ENCODE peak calls at places on chromosomes 4 and X, in nine cellular contexts. D, J, Q, F, K, C, R, Y and P are unnamed samples.

GRCh38 chr4:36244257-36245084 is at the start of gene ARAP2:
- DNase-seq in D (no peak), J (no peak), Q (peak), F (peak), K (peak), C (peak), R (peak), Y (no peak), P (no peak)

GRCh38 chr4:156408749-156409148 is 455.1 kb upstream of the CTSO start:
- DNase-seq in D (no peak), J (no peak), Q (no peak), F (no peak), K (no peak), C (no peak), R (no peak), Y (no peak), P (no peak)

GRCh38 chrX:119093991-119094741 is 21.4 kb downstream of the CT47C1 start:
- DNase-seq in D (no peak), J (peak), Q (no peak), F (peak), K (no peak), C (no peak), R (no peak), Y (no peak), P (no peak)

GRCh38 chr4:127604949-127605709 is 27.6 kb upstream of the INTU start:
- DNase-seq in D (no peak), J (peak), Q (no peak), F (peak), K (no peak), C (peak), R (peak), Y (no peak), P (no peak)

GRCh38 chr4:184453402-184454160 is 20.8 kb downstream of the IRF2 start:
- DNase-seq in D (no peak), J (peak), Q (no peak), F (peak), K (peak), C (peak), R (peak), Y (no peak), P (peak)

GRCh38 chrX:78747471-78747870 is at the start of gene LPAR4:
- DNase-seq in D (peak), J (peak), Q (no peak), F (no peak), K (no peak), C (no peak), R (peak), Y (no peak), P (peak)

GRCh38 chrX:16516473-16516872 is 133.5 kb upstream of the S100G start:
- DNase-seq in D (no peak), J (no peak), Q (no peak), F (no peak), K (no peak), C (no peak), R (no peak), Y (no peak), P (no peak)

GRCh38 chr4:39048291-39048690 is 13.7 kb upstream of the KLHL5 start:
- DNase-seq in D (no peak), J (no peak), Q (no peak), F (peak), K (no peak), C (no peak), R (no peak), Y (no peak), P (no peak)

GRCh38 chr4:79686976-79687375 is 278.9 kb upstream of the GK2 start:
- DNase-seq in D (no peak), J (no peak), Q (no peak), F (no peak), K (no peak), C (no peak), R (no peak), Y (no peak), P (no peak)

GRCh38 chrX:154654372-154654771 is 993 bp upstream of the CTAG2 start:
- DNase-seq in D (no peak), J (no peak), Q (no peak), F (no peak), K (no peak), C (no peak), R (no peak), Y (no peak), P (no peak)

GRCh38 chr4:47703964-47704363 is 133.9 kb downstream of the CORIN start:
- DNase-seq in D (no peak), J (no peak), Q (no peak), F (no peak), K (no peak), C (no peak), R (no peak), Y (no peak), P (no peak)

GRCh38 chr4:110793381-110793801 is 170.5 kb upstream of the PITX2 start:
- DNase-seq in D (no peak), J (peak), Q (no peak), F (no peak), K (no peak), C (no peak), R (peak), Y (no peak), P (no peak)

GRCh38 chr4:162841769-162842168 is 324.9 kb downstream of the NAF1 start:
- DNase-seq in D (no peak), J (no peak), Q (no peak), F (no peak), K (no peak), C (no peak), R (no peak), Y (no peak), P (no peak)

GRCh38 chrX:50877310-50877709 is 33.2 kb upstream of the BMP15 start:
- DNase-seq in D (no peak), J (no peak), Q (no peak), F (no peak), K (no peak), C (no peak), R (peak), Y (no peak), P (no peak)

GRCh38 chrX:65195621-65196020 is 219.4 kb upstream of the ZC4H2 start:
- DNase-seq in D (no peak), J (no peak), Q (no peak), F (no peak), K (no peak), C (no peak), R (no peak), Y (no peak), P (no peak)

GRCh38 chrX:81202413-81202794 is 502 bp downstream of the SH3BGRL start:
- DNase-seq in D (no peak), J (no peak), Q (no peak), F (peak), K (no peak), C (no peak), R (peak), Y (no peak), P (no peak)

GRCh38 chr4:84719115-84719514 is 136.2 kb downstream of the CDS1 start:
- DNase-seq in D (no peak), J (no peak), Q (no peak), F (no peak), K (no peak), C (no peak), R (peak), Y (no peak), P (no peak)

GRCh38 chr4:38730493-38730829 is 52.3 kb downstream of the TLR10 start:
- DNase-seq in D (no peak), J (no peak), Q (no peak), F (no peak), K (no peak), C (no peak), R (no peak), Y (no peak), P (no peak)

GRCh38 chrX:154096140-154097002 is 1.1 kb downstream of the MECP2 start:
- DNase-seq in D (no peak), J (no peak), Q (no peak), F (no peak), K (peak), C (no peak), R (no peak), Y (no peak), P (peak)

GRCh38 chr4:113147498-113148231 is 98.2 kb downstream of the ANK2 start:
- DNase-seq in D (no peak), J (no peak), Q (no peak), F (no peak), K (no peak), C (no peak), R (no peak), Y (no peak), P (no peak)

GRCh38 chrX:18899796-18900380 is 84.0 kb downstream of the PHKA2 start:
- DNase-seq in D (no peak), J (peak), Q (no peak), F (peak), K (no peak), C (no peak), R (peak), Y (no peak), P (peak)

GRCh38 chr4:8281519-8282133 is 12.1 kb downstream of the HTRA3 start:
- DNase-seq in D (no peak), J (no peak), Q (no peak), F (no peak), K (no peak), C (no peak), R (peak), Y (no peak), P (no peak)

GRCh38 chrX:134782796-134783195 is 124.5 kb upstream of the PLAC1 start:
- DNase-seq in D (no peak), J (no peak), Q (no peak), F (peak), K (no peak), C (peak), R (peak), Y (no peak), P (peak)

GRCh38 chrX:68504237-68504636 is 5.4 kb downstream of the YIPF6 start:
- DNase-seq in D (no peak), J (peak), Q (no peak), F (peak), K (no peak), C (peak), R (peak), Y (no peak), P (no peak)

GRCh38 chr4:106266201-106266600 is 49.8 kb downstream of the TBCK start:
- DNase-seq in D (no peak), J (no peak), Q (no peak), F (peak), K (no peak), C (no peak), R (peak), Y (no peak), P (no peak)

GRCh38 chr4:67725132-67725531 is 24.2 kb upstream of the UBA6 start:
- DNase-seq in D (no peak), J (no peak), Q (no peak), F (peak), K (no peak), C (peak), R (peak), Y (no peak), P (no peak)

GRCh38 chr4:67721317-67721769 is 20.4 kb upstream of the UBA6 start:
- DNase-seq in D (no peak), J (no peak), Q (no peak), F (no peak), K (no peak), C (no peak), R (peak), Y (no peak), P (no peak)

GRCh38 chr4:67721770-67722597 is 21.0 kb upstream of the UBA6 start:
- DNase-seq in D (no peak), J (peak), Q (no peak), F (peak), K (no peak), C (peak), R (peak), Y (no peak), P (no peak)

GRCh38 chr4:67725981-67726380 is 25.0 kb upstream of the UBA6 start:
- DNase-seq in D (no peak), J (no peak), Q (no peak), F (peak), K (no peak), C (no peak), R (peak), Y (no peak), P (no peak)

GRCh38 chr4:67723949-67724348 is 23.0 kb upstream of the UBA6 start:
- DNase-seq in D (no peak), J (no peak), Q (no peak), F (no peak), K (no peak), C (no peak), R (no peak), Y (no peak), P (no peak)
- TF ChIP-seq CTCF in D (no peak), J (peak), Q (no peak), F (peak), K (no peak), C (no peak), R (no peak), Y (no peak), P (no peak)

DNA sequence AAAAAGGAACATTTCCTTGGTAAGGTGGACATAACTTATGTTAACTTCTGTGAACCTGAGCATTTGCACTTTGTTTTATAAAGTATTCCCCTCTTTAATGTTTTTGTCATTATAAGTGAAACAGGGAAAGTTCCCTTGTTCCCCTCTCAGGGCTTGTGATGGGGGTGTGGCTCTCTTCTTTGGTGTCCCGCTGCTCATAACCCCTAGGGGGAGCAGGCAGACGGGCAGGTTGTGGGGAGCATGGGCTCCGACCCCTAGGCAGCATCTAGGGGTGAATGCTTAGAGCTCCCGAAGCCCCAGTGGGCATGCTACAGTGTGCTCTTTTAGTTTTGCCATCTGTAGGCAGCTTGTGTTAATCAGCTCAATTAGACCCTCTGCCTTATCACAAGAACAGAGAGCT is 200.4 kb downstream of the DACH2 start:
- DNase-seq in D (no peak), J (no peak), Q (no peak), F (no peak), K (no peak), C (no peak), R (no peak), Y (no peak), P (peak)
- TF ChIP-seq CTCF in D (peak), J (no peak), Q (no peak), F (no peak), K (no peak), C (no peak), R (no peak), Y (no peak), P (peak)

GRCh38 chr4:95510145-95510544 is 38.6 kb downstream of the UNC5C start:
- DNase-seq in D (no peak), J (no peak), Q (no peak), F (peak), K (no peak), C (peak), R (peak), Y (no peak), P (no peak)

GRCh38 chr4:95513022-95513421 is 35.8 kb downstream of the UNC5C start:
- DNase-seq in D (no peak), J (no peak), Q (no peak), F (no peak), K (no peak), C (no peak), R (no peak), Y (no peak), P (no peak)

GRCh38 chr4:95508421-95508820 is 40.4 kb downstream of the UNC5C start:
- DNase-seq in D (no peak), J (no peak), Q (no peak), F (peak), K (no peak), C (no peak), R (peak), Y (no peak), P (no peak)

GRCh38 chr4:95511477-95511876 is 37.3 kb downstream of the UNC5C start:
- DNase-seq in D (no peak), J (no peak), Q (no peak), F (no peak), K (no peak), C (no peak), R (no peak), Y (no peak), P (no peak)

GRCh38 chr4:95510877-95511276 is 37.9 kb downstream of the UNC5C start:
- DNase-seq in D (no peak), J (no peak), Q (no peak), F (peak), K (no peak), C (peak), R (no peak), Y (no peak), P (no peak)
- TF ChIP-seq CTCF in D (no peak), J (no peak), Q (no peak), F (no peak), K (no peak), C (no peak), R (no peak), Y (no peak), P (no peak)

GRCh38 chr4:170721812-170722373 is 632.1 kb upstream of the AADAT start:
- DNase-seq in D (no peak), J (no peak), Q (no peak), F (no peak), K (no peak), C (no peak), R (no peak), Y (no peak), P (no peak)

DNA sequence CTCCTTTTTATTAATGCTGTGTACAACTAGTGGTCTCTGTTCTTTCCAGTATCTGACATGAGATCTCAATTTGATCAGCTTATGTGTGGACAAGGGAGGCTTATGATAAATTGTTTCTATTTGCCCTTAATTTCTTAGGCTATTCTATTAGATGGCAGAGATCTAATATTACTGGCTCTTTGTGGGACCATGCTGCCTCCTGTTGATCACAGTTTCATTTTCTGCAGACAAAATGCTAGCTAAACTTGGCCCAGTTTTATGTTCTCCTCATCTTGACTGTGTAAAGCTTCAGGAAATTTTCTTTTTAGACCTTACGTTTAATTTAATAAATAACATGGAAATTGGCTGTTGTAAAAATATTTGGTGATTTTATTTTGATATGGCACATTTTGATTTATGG is 627.1 kb upstream of the AADAT start:
- DNase-seq in D (no peak), J (no peak), Q (no peak), F (no peak), K (no peak), C (no peak), R (peak), Y (no peak), P (no peak)
- TF ChIP-seq CTCF in D (no peak), J (no peak), Q (peak), F (no peak), K (no peak), C (no peak), R (peak), Y (no peak), P (no peak)